ENCODE peak calls at places on chromosomes 1 and 21, in nine cellular contexts. H, P, R, O, J, T, X, Q and E are unnamed samples.

GRCh38 chr1:113660053-113660452 is 99.2 kb downstream of the PHTF1 start:
- DNase-seq in H (no peak), P (no peak), R (no peak), O (no peak), J (no peak), T (no peak), X (no peak), Q (no peak), E (no peak)

GRCh38 chr1:106768501-106768900 is 288.0 kb upstream of the PRMT6 start:
- DNase-seq in H (no peak), P (peak; percentile 52), R (no peak), O (no peak), J (no peak), T (no peak), X (no peak), Q (no peak), E (peak; percentile 73)

GRCh38 chr1:228902781-228903572 is 167.7 kb downstream of the RHOU start:
- DNase-seq in H (peak; percentile 90), P (peak; percentile 97), R (peak; percentile 99), O (peak; percentile 82), J (peak; percentile 95), T (no peak), X (peak; percentile 92), Q (no peak), E (peak; percentile 97)

GRCh38 chr21:42779431-42779861 is 99.9 kb downstream of the WDR4 start:
- DNase-seq in H (no peak), P (no peak), R (no peak), O (no peak), J (no peak), T (no peak), X (no peak), Q (no peak), E (no peak)

GRCh38 chr1:102919659-102920058 is 188.7 kb downstream of the COL11A1 start:
- DNase-seq in H (no peak), P (peak; percentile 81), R (peak; percentile 79), O (no peak), J (no peak), T (no peak), X (no peak), Q (no peak), E (peak; percentile 65)

GRCh38 chr1:56920551-56920950 is 45.3 kb downstream of the C8B start:
- DNase-seq in H (no peak), P (no peak), R (no peak), O (no peak), J (no peak), T (no peak), X (no peak), Q (no peak), E (no peak)

GRCh38 chr1:14404847-14405246 is 193.6 kb upstream of the KAZN start:
- DNase-seq in H (no peak), P (no peak), R (peak; percentile 6), O (no peak), J (no peak), T (peak; percentile 84), X (no peak), Q (no peak), E (no peak)

GRCh38 chr1:181485276-181486097 is 2.2 kb downstream of the CACNA1E start:
- DNase-seq in H (peak; percentile 25), P (no peak), R (no peak), O (no peak), J (no peak), T (peak; percentile 81), X (peak; percentile 63), Q (peak; percentile 83), E (peak; percentile 5)

GRCh38 chr1:38085666-38086305 is 39.2 kb upstream of the POU3F1 start:
- DNase-seq in H (no peak), P (no peak), R (no peak), O (peak; percentile 35), J (no peak), T (no peak), X (no peak), Q (no peak), E (no peak)

GRCh38 chr21:31405638-31406037 is 61.6 kb upstream of the TIAM1 start:
- DNase-seq in H (no peak), P (no peak), R (no peak), O (no peak), J (peak; percentile 42), T (no peak), X (no peak), Q (no peak), E (no peak)

GRCh38 chr1:53089478-53090226 is 27.6 kb downstream of the PODN start:
- DNase-seq in H (peak; percentile 91), P (peak; percentile 27), R (peak; percentile 33), O (peak; percentile 37), J (no peak), T (no peak), X (no peak), Q (no peak), E (peak; percentile 52)

DNA sequence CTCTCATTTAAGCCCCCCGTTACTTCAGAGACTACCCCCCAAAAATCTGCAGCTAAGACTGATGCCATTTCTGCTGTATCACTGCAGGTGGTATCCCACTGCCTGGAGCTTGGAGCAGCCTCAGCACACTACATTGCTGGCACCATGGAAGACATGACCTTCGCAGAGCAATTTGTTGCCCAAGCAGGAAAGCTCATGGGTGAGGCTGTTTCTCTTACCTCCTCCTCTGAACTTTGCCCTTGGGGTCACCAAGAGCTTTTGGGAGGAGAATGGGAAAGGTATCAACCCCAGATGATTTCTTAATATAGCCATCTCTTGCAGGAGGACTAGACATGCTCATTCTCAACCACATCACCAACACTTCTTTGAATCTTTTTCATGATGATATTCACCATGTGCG is 2.0 kb downstream of the HSD11B1 start:
- DNase-seq in H (no peak), P (no peak), R (no peak), O (no peak), J (no peak), T (no peak), X (no peak), Q (no peak), E (no peak)
- H3K4me3 ChIP-seq in H (no peak overlapping the region), P (no peak overlapping the region), R (no peak overlapping the region), O (no peak overlapping the region), J (no peak overlapping the region), T (no peak overlapping the region), X (no peak overlapping the region), Q (no peak overlapping the region), E (peak overlapping the region; percentile 87)

GRCh38 chr21:45414396-45415187 is 9.6 kb downstream of the COL18A1 start:
- DNase-seq in H (no peak), P (no peak), R (no peak), O (no peak), J (peak; percentile 48), T (no peak), X (peak; percentile 49), Q (no peak), E (no peak)
- H3K27me3 ChIP-seq in H (no peaks in the 10 kb centered on the region), P (no peaks in the 10 kb centered on the region), R (no peaks in the 10 kb centered on the region), O (no peaks in the 10 kb centered on the region), J (no peaks in the 10 kb centered on the region), T (no peaks in the 10 kb centered on the region), X (no peaks in the 10 kb centered on the region), Q (no peaks in the 10 kb centered on the region), E (no peaks in the 10 kb centered on the region)

GRCh38 chr1:19393051-19393450 is 80.9 kb downstream of the SLC66A1 start:
- DNase-seq in H (no peak), P (no peak), R (no peak), O (no peak), J (no peak), T (no peak), X (no peak), Q (no peak), E (no peak)

GRCh38 chr1:19398309-19398760 is 86.2 kb downstream of the SLC66A1 start:
- DNase-seq in H (no peak), P (peak; percentile 100), R (peak; percentile 99), O (no peak), J (peak; percentile 63), T (no peak), X (no peak), Q (no peak), E (peak; percentile 93)

GRCh38 chr1:19397217-19397945 is 85.3 kb downstream of the SLC66A1 start:
- DNase-seq in H (no peak), P (no peak), R (no peak), O (no peak), J (no peak), T (no peak), X (no peak), Q (no peak), E (peak; percentile 44)

GRCh38 chr1:19395678-19396192 is 83.6 kb downstream of the SLC66A1 start:
- DNase-seq in H (no peak), P (peak; percentile 69), R (peak; percentile 83), O (no peak), J (no peak), T (no peak), X (no peak), Q (peak; percentile 40), E (peak; percentile 83)

DNA sequence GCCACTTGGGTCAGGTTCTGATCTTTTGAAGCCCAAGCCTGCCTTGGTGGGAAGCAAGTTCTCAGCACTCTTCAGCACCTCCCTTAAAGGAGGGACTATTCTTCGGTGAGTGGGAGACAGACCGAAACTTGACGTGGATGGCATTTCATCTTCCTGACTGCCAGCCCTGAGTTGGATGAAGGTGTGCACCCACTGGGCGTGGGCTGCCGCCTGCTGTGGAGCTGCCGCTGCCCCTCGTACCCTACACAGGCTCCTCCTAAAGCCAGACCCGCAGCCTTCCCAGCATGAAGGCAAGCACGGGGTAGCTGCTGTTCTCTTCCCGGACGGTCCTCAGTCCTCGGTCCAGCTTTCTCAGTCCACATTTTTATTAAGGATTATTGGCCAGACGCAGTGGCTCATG is 84.2 kb downstream of the SLC66A1 start:
- DNase-seq in H (no peak), P (no peak), R (no peak), O (no peak), J (no peak), T (no peak), X (no peak), Q (no peak), E (no peak)
- H3K4me1 ChIP-seq in H (no peaks in the 10 kb centered on the region), P (peaks cover 36% of the 10 kb centered on the region), R (peaks cover 37% of the 10 kb centered on the region), O (peaks cover 5% of the 10 kb centered on the region), J (no peaks in the 10 kb centered on the region), T (peaks cover 20% of the 10 kb centered on the region), X (no peaks in the 10 kb centered on the region), Q (peaks cover 33% of the 10 kb centered on the region), E (peaks cover 32% of the 10 kb centered on the region)

DNA sequence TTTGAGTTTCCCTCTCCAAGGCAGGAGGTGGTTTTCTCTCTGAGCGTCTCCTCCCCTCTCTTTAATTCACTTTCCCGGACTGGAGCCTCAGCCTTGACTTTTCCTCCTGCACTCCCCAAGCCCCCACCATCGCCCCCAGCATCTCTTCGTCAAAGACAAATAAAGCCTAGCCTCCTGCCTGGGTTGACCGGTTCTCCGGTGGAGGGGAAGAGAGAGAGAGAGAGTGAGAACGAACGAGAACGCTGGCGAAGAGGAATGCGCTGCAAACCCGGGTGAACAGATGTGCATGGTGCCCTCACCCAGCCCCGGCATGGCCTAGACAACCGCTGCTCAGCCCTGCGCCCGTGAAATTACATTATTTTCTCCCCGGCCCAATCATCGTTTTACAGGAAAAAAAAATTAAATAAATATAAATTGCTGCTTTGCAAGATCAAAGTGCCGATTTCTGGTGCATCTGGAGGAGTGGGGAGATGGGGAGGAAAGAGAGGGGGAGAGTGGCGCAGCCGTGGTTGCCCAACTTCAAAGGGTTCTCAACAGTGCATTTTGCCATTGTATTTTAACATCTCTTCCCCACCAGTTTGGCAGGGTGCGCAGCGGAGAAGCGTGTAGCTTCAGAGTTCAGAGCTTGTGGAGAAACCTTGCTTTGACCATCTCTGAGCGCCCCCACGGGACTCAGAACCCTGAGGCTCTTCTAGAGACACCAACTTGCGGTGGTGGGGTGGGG is 11.4 kb upstream of the TBX15 start:
- DNase-seq in H (no peak), P (no peak), R (no peak), O (no peak), J (no peak), T (peak; percentile 44), X (no peak), Q (no peak), E (no peak)
- H3K4me3 ChIP-seq in H (no peak overlapping the region), P (no peak overlapping the region), R (no peak overlapping the region), O (no peak overlapping the region), J (no peak overlapping the region), T (peak overlapping the region; percentile 53), X (no peak overlapping the region), Q (no peak overlapping the region), E (no peak overlapping the region)

GRCh38 chr1:22350171-22350961 is 101.3 kb upstream of the ZBTB40 start:
- DNase-seq in H (no peak), P (no peak), R (no peak), O (no peak), J (no peak), T (peak; percentile 49), X (no peak), Q (peak; percentile 44), E (no peak)
- H3K27me3 ChIP-seq in H (peaks cover 14% of the 10 kb centered on the region), P (peaks cover 30% of the 10 kb centered on the region), R (peaks cover 66% of the 10 kb centered on the region), O (peaks cover 26% of the 10 kb centered on the region), J (peaks cover 52% of the 10 kb centered on the region), T (no peaks in the 10 kb centered on the region), X (no peaks in the 10 kb centered on the region), Q (peaks cover 28% of the 10 kb centered on the region), E (peaks cover 47% of the 10 kb centered on the region)